ENCODE peak calls at places on chromosomes 16 and 17, in six cellular contexts. I, U, B, T, O and A are unnamed samples.

GRCh38 chr16:75624921-75625334 is 1.8 kb upstream of the ADAT1 start:
- DNase-seq in I (peak; percentile 55), U (no peak), B (no peak), T (peak; percentile 13), O (no peak), A (no peak)

GRCh38 chr16:14088155-14088753 is 17.1 kb downstream of the MRTFB start:
- DNase-seq in I (peak; percentile 27), U (peak; percentile 35), B (no peak), T (no peak), O (no peak), A (no peak)

GRCh38 chr17:7056386-7056785 is 12.5 kb upstream of the SLC16A11 start:
- DNase-seq in I (no peak), U (no peak), B (no peak), T (no peak), O (no peak), A (no peak)

GRCh38 chr17:34581446-34582184 is 2.2 kb downstream of the TMEM132E start:
- DNase-seq in I (no peak), U (no peak), B (no peak), T (no peak), O (no peak), A (no peak)

GRCh38 chr16:17483266-17483864 is 12.6 kb upstream of the XYLT1 start:
- DNase-seq in I (no peak), U (no peak), B (no peak), T (no peak), O (peak; percentile 3), A (no peak)

GRCh38 chr16:11242658-11243057 is 13.3 kb downstream of the SOCS1 start:
- DNase-seq in I (no peak), U (no peak), B (no peak), T (no peak), O (no peak), A (no peak)

GRCh38 chr17:83155128-83156081 is 76.0 kb downstream of the METRNL start:
- DNase-seq in I (peak; percentile 37), U (peak; percentile 78), B (peak; percentile 81), T (no peak), O (peak; percentile 76), A (peak; percentile 99)

GRCh38 chr17:28928061-28928460 is 23.3 kb downstream of the PHF12 start:
- DNase-seq in I (no peak), U (no peak), B (no peak), T (no peak), O (no peak), A (no peak)

GRCh38 chr17:60354223-60354622 is 37.7 kb downstream of the USP32 start:
- DNase-seq in I (peak; percentile 80), U (no peak), B (peak; percentile 51), T (no peak), O (no peak), A (peak; percentile 64)

GRCh38 chr16:30698816-30699614 is at the start of gene SRCAP:
- DNase-seq in I (peak; percentile 83), U (peak; percentile 85), B (peak; percentile 45), T (peak; percentile 86), O (peak; percentile 94), A (no peak)
- TF ChIP-seq CTCF in I (no peak), U (no peak), B (no peak), T (no peak), O (no peak), A (no peak)

DNA sequence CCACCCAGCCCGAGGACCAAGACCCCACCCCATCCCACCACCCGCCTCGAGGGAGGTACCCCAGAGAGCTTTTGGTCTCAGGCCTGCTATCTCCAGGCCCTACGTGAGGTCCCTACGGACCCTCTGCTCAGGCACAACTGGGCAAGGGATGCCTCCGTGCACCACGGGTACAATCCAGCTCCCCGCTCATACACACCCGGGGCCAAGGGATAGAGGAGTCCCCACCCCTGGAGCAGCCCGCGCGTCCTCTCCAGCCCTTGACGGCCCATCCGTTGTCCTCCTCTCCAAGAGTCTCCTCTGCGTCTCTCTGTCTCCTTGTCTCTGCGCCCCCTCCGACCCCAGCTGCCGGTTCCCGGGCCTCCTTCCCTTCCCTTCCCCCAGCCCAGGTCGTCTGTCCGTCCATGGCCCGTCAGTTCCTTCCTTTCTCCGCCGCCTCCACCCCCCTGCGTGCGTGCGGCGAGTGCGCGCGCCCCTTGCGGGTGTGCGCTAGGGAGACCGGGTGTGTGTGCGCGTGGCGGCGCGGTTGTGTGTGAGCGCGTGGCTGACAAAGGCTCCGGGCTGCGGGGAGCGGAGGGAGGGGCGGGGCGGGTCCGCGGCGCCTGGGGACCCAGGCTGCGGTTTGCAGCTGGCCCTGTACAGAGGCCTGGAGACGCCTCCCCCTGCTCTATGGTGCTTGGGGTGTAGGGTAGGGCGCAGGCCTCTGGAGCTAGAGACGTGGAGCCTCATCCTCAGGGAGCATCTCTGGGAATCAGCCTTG is 928 bp downstream of the SPNS2 start:
- DNase-seq in I (no peak), U (no peak), B (no peak), T (peak; percentile 38), O (no peak), A (no peak)
- H3K4me3 ChIP-seq in I (no peak overlapping the region), U (no peak overlapping the region), B (no peak overlapping the region), T (peak overlapping the region; percentile 49), O (peak overlapping the region; percentile 55), A (no peak overlapping the region)

GRCh38 chr17:75627094-75627493 is 6.1 kb upstream of the SMIM5 start:
- DNase-seq in I (no peak), U (no peak), B (no peak), T (no peak), O (no peak), A (no peak)

GRCh38 chr17:75624021-75624420 is 9.2 kb upstream of the SMIM5 start:
- DNase-seq in I (no peak), U (no peak), B (no peak), T (no peak), O (no peak), A (no peak)

GRCh38 chr17:75626496-75627038 is 6.7 kb upstream of the SMIM5 start:
- DNase-seq in I (no peak), U (no peak), B (no peak), T (no peak), O (no peak), A (no peak)

GRCh38 chr17:75624714-75625345 is 8.4 kb upstream of the SMIM5 start:
- DNase-seq in I (no peak), U (no peak), B (no peak), T (no peak), O (no peak), A (no peak)

DNA sequence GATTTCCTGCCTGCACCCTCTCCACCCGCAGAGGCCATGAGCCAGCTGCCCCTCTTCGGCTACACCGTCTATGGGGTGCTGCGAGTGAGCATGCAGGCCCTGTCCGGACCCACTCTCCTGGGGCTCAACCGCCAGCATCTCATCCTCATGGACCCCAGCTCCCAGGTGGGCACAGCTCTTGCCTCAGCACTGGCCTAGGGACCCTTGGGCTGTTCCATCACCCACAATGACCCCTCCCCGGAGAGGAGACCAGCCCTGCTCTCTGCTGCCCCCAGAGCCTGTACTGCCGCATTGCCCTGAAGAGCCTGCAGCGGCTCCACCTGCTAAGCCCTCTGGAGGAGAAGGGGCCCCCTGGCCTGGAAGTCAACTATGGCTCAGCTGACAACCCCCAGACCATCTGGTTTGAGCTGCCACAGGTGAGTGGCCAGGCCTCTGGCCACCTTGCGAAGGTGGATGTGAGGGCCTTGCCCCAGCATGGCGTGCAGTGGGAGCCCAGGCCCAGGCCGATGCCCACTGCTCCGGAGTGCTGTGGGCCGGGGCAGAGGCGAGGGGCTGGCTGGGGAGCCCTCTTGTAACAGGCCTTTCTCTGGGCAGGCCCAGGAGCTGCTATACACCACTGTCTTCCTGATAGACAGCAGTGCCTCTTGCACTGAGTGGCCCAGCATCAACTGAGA is 7.3 kb upstream of the SMIM5 start:
- DNase-seq in I (peak; percentile 19), U (no peak), B (no peak), T (peak; percentile 82), O (no peak), A (no peak)
- TF ChIP-seq CTCF in I (peak; percentile 87), U (no peak), B (peak; percentile 83), T (peak; percentile 64), O (peak; percentile 35), A (peak; percentile 75)

GRCh38 chr16:85138073-85138824 is 26.0 kb upstream of the CIBAR2 start:
- DNase-seq in I (no peak), U (no peak), B (no peak), T (no peak), O (no peak), A (no peak)
- H3K4me3 ChIP-seq in I (no peak overlapping the region), U (no peak overlapping the region), B (no peak overlapping the region), T (no peak overlapping the region), O (peak overlapping the region; percentile 44), A (no peak overlapping the region)

GRCh38 chr16:66277311-66278070 is 89.0 kb upstream of the CDH5 start:
- DNase-seq in I (no peak), U (no peak), B (no peak), T (no peak), O (no peak), A (no peak)

GRCh38 chr16:66278111-66278531 is 88.4 kb upstream of the CDH5 start:
- DNase-seq in I (no peak), U (peak; percentile 53), B (no peak), T (no peak), O (no peak), A (no peak)

GRCh38 chr16:66275795-66276428 is 90.6 kb upstream of the CDH5 start:
- DNase-seq in I (peak; percentile 83), U (no peak), B (no peak), T (peak; percentile 65), O (no peak), A (no peak)

GRCh38 chr16:66274335-66275110 is 92.0 kb upstream of the CDH5 start:
- DNase-seq in I (peak; percentile 65), U (no peak), B (no peak), T (peak; percentile 33), O (no peak), A (no peak)

DNA sequence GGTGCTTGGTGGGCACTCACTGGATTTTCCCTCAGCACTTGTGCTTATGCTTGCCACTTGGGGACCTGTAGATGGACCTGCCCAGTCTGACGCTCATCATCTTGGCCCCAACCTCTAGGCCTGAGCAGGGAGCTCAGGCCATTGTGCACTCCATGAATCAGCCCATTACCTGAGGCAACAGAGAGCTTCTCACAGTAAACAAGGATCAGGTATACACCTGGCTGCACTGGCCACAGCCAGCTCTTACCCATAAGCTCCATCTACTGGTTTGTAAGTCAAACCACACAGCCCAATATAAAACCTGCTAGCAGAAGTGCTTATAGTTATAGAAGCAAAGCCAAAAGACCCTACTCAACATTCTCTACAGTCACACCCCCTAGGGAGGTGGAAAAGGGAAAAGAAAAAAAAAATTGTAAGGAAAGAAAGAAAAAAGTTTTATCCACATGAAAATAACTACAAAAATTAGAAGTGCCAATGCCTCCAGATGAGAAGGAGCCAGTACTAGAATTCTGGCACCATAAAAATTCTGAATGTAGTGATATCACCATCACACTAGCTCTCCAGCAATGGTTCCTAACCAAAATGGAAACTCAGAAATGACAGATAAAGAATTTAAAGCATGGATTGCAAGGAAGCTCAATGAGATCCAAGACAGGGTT is 87.8 kb upstream of the CDH5 start:
- DNase-seq in I (no peak), U (no peak), B (no peak), T (no peak), O (no peak), A (no peak)
- TF ChIP-seq CTCF in I (no peak), U (no peak), B (no peak), T (no peak), O (no peak), A (no peak)

DNA sequence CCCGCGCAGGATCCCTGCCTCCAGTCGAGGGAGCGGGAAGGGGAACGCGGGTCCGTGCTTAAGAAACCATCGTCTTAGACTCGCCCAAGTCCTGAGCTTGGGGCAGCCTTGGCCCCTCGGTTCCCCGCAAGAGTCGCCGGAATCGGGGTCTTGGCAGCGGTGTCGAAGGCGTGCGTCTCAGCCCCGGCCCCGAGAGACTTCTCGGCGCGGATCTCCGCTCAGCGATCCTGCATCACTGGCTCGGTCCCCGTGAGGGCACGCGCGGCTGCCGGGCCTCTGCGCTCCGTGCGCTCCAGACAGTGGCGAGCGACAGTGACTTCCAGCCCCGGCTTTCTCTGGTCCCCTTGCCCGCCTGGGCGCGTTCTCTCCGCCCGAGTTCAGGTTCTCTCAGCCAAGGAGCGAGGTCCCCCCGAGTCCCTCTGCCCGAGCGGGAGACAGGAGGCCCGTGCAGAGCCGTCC is 383 bp downstream of the HS3ST3A1 start:
- DNase-seq in I (no peak), U (no peak), B (no peak), T (no peak), O (no peak), A (no peak)
- H3K4me3 ChIP-seq in I (peak overlapping the region; percentile 71), U (peak overlapping the region; percentile 17), B (peak overlapping the region; percentile 87), T (no peak overlapping the region), O (peak overlapping the region; percentile 36), A (peak overlapping the region; percentile 67)